ENCODE peak calls at places on chromosomes 4 and X, in six cellular contexts. Z is sigmoid colon, C is uterus, U is suprapubic skin, G is stomach, N is A549. T is an unnamed sample.

GRCh38 chr4:2353222-2354107 is 65.0 kb downstream of the ZFYVE28 start:
- DNase-seq in C (no peak), N (no peak), U (peak; percentile 68), G (no peak), Z (peak; percentile 54), T (peak; percentile 25)

GRCh38 chrX:112731793-112732192 is 52.1 kb upstream of the LHFPL1 start:
- DNase-seq in Z (no peak), U (no peak), C (no peak), N (no peak), G (no peak), T (no peak)

GRCh38 chr4:83174844-83175414 is 60.4 kb upstream of the PLAC8 start:
- DNase-seq in G (no peak), N (no peak), C (no peak), Z (no peak), U (no peak), T (no peak)

GRCh38 chr4:11427201-11427996 is 1.3 kb downstream of the HS3ST1 start:
- DNase-seq in U (no peak), Z (no peak), N (no peak), G (no peak), C (no peak), T (no peak)

GRCh38 chrX:101774340-101774739 is 114.7 kb upstream of the ARMCX2 start:
- DNase-seq in U (no peak), G (no peak), Z (no peak), C (no peak), N (no peak), T (no peak)

GRCh38 chr4:100826808-100827548 is 309.2 kb upstream of the EMCN start:
- DNase-seq in U (no peak), G (no peak), C (no peak), Z (no peak), N (no peak), T (no peak)

GRCh38 chrX:9312922-9313867 is 151.7 kb upstream of the TBL1X start:
- DNase-seq in Z (no peak), N (peak; percentile 39), G (peak; percentile 66), U (no peak), C (no peak), T (peak; percentile 29)

GRCh38 chr4:48778431-48779094 is 1.5 kb downstream of the FRYL start:
- DNase-seq in G (no peak), N (no peak), C (no peak), Z (no peak), U (no peak), T (no peak)

GRCh38 chrX:98068210-98068609 is 1184.5 kb downstream of the RPA4 start:
- DNase-seq in G (no peak), N (no peak), U (no peak), C (no peak), Z (no peak), T (no peak)

GRCh38 chrX:110156167-110156754 is 153.3 kb downstream of the TMEM164 start:
- DNase-seq in G (no peak), Z (no peak), N (no peak), U (no peak), C (no peak), T (no peak)

GRCh38 chr4:26410385-26411293 is 79.6 kb downstream of the CCKAR start:
- DNase-seq in U (no peak), N (peak; percentile 40), C (no peak), Z (no peak), G (no peak), T (no peak)

GRCh38 chr4:177077572-177077971 is 232.1 kb upstream of the NEIL3 start:
- DNase-seq in C (no peak), G (no peak), N (no peak), Z (no peak), U (no peak), T (no peak)

GRCh38 chr4:7060346-7061150 is 7.3 kb downstream of the GRPEL1 start:
- DNase-seq in C (no peak), U (peak; percentile 61), Z (peak; percentile 58), N (no peak), G (no peak), T (no peak)

GRCh38 chr4:127632420-127633403 is at the start of gene INTU:
- DNase-seq in U (peak; percentile 95), C (peak; percentile 89), N (peak; percentile 91), Z (peak; percentile 97), G (peak; percentile 92), T (peak; percentile 89)

GRCh38 chr4:52657630-52658501 is 1.2 kb downstream of the USP46 start:
- DNase-seq in Z (peak; percentile 65), C (no peak), N (peak; percentile 9), G (peak; percentile 28), U (no peak), T (peak; percentile 39)

GRCh38 chr4:107931775-107932321 is 499 bp downstream of the CYP2U1 start:
- DNase-seq in G (no peak), N (no peak), C (no peak), U (peak; percentile 75), Z (peak; percentile 72), T (no peak)

GRCh38 chrX:148995661-148996060 is 495.2 kb downstream of the AFF2 start:
- DNase-seq in C (no peak), N (no peak), Z (no peak), U (no peak), G (no peak), T (no peak)

GRCh38 chrX:132016628-132017430 is 6.3 kb upstream of the STK26 start:
- DNase-seq in U (no peak), C (no peak), G (no peak), N (no peak), Z (no peak), T (no peak)

GRCh38 chrX:439236-439635 is 52.5 kb upstream of the PPP2R3B start:
- DNase-seq in U (no peak), Z (peak; percentile 29), N (no peak), C (no peak), G (no peak), T (no peak)

GRCh38 chrX:118074086-118074485 is 42.5 kb downstream of the KLHL13 start:
- DNase-seq in G (no peak), Z (no peak), U (no peak), C (peak; percentile 31), N (no peak), T (no peak)

GRCh38 chr4:43238556-43238955 is 346.0 kb downstream of the GRXCR1 start:
- DNase-seq in C (no peak), N (no peak), Z (no peak), U (no peak), G (no peak), T (no peak)

GRCh38 chr4:123415977-123416376 is 19.4 kb downstream of the SPRY1 start:
- DNase-seq in Z (no peak), C (no peak), U (no peak), G (no peak), N (no peak), T (no peak)

GRCh38 chr4:32841217-32841616 is 2121.0 kb downstream of the PCDH7 start:
- DNase-seq in G (no peak), N (no peak), C (no peak), Z (no peak), U (no peak), T (no peak)

GRCh38 chrX:12206413-12206812 is 68.1 kb downstream of the FRMPD4 start:
- DNase-seq in Z (no peak), C (no peak), N (no peak), G (no peak), U (no peak), T (no peak)

GRCh38 chrX:12210921-12211320 is 72.6 kb downstream of the FRMPD4 start:
- DNase-seq in Z (no peak), U (no peak), N (peak; percentile 20), C (no peak), G (no peak), T (no peak)

GRCh38 chrX:12210196-12210815 is 72.0 kb downstream of the FRMPD4 start:
- DNase-seq in U (no peak), C (peak; percentile 62), Z (peak; percentile 87), N (peak; percentile 38), G (no peak), T (no peak)
- H3K27ac ChIP-seq in U (no peak overlapping the region), C (peak overlapping the region; percentile 52), Z (peak overlapping the region; percentile 78), N (peak overlapping the region; percentile 75), G (no peak overlapping the region), T (no peak overlapping the region)

GRCh38 chr4:80202784-80203553 is 5.7 kb downstream of the PRDM8 start:
- DNase-seq in U (no peak), N (peak; percentile 10), Z (peak; percentile 72), G (no peak), C (peak; percentile 35), T (peak; percentile 32)

GRCh38 chr4:80202190-80202711 is 4.9 kb downstream of the PRDM8 start:
- DNase-seq in U (peak; percentile 93), Z (peak; percentile 95), C (peak; percentile 91), N (peak; percentile 61), G (peak; percentile 87), T (peak; percentile 90)

GRCh38 chr4:80199004-80199579 is 1.8 kb downstream of the PRDM8 start:
- DNase-seq in C (no peak), Z (no peak), N (no peak), U (no peak), G (no peak), T (no peak)

GRCh38 chr4:80199947-80200346 is 2.6 kb downstream of the PRDM8 start:
- DNase-seq in C (no peak), N (no peak), U (no peak), Z (no peak), G (no peak), T (no peak)

GRCh38 chr4:80201326-80202151 is 4.2 kb downstream of the PRDM8 start:
- DNase-seq in N (no peak), G (no peak), C (peak; percentile 55), Z (no peak), U (no peak), T (peak; percentile 79)
- TF ChIP-seq POLR2A in N (no peak), G (no peak), C (no peak), Z (no peak), U (no peak), T (no peak)

DNA sequence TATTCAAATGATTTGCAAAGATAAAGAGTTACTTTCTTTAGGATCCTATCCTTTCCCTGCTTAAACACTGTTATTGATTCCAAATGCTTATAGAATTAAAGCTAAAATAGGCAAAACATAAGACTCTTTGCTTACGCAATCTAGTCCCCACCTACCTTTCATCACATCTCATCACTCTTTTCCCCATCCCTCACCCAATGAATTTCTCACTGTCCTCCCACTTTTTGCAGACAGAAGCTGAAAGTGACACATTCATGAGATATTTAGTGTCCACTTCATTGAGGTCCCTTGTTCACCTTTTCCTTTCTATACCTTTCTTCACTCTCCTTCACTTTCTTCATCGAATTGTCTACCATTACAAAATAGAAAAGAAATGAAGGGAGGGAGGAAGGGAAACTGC is 424 bp downstream of the SATL1 start:
- DNase-seq in Z (no peak), N (no peak), G (no peak), U (no peak), C (no peak), T (no peak)
- H3K27ac ChIP-seq in Z (no peak overlapping the region), N (no peak overlapping the region), G (no peak overlapping the region), U (no peak overlapping the region), C (no peak overlapping the region), T (no peak overlapping the region)

DNA sequence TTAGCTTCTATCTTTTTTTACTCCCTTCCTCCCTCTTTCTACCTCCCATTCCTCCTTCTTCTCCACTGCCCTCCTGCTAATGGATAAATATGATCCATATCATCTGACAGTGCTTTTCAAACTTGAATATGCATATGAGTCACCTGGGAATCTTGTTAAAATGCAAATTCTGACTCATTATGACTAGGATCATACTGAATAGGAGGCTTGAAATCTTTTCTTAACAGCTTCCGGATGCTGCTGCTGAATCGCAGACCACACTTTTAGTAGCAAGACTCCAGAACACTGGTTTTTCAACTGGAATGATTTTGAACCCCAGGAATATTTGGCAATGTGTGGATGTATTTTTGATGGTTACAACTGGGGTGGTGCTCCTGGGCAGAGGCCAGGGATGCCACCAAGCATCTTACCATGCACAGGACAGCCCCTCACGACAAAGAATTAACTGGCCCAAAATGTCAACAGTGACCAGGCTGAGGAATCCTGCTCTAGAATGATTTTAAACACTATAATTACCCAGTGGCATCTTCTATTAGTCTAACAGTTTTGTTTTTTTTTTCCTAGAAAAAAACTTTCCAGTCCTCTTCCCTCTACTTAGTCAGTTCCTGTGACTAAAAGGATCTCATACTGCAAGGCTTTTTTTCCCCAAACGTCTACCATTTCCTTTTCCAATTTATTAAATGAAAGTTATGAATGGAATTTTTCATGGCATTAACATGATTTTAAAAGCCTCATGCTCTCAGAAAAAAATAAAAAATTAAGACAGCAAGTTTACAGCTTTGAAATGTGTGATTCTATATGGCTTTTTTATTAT is 10.6 kb upstream of the PYURF start:
- DNase-seq in G (no peak), U (no peak), N (no peak), Z (no peak), C (no peak), T (no peak)
- TF ChIP-seq POLR2A in G (no peak), U (no peak), N (no peak), Z (no peak), C (no peak), T (no peak)

T was measured in ovary.